ENCODE peak calls at places on chromosomes 5 and 9, in nine cellular contexts. One of them, this sample, is unnamed.

GRCh38 chr9:21070171-21070571 is 7.6 kb downstream of the IFNB1 start:
- DNase-seq in cardiac fibroblast: peak
- DNase-seq in stimulated activated CD8-positive, alpha-beta memory T cell treated with anti-CD3 and anti-CD28 coated beads, Interleukin-15, amount 100 ng/mL, for 1 hour: no peak
- DNase-seq in stimulated activated CD4-positive, alpha-beta T cell treated with anti-CD3 and anti-CD28 coated beads, Interleukin-15, amount 100 ng/mL, for 24 hours: no peak
- DNase-seq in iris pigment epithelial cell: peak
- DNase-seq in choroid plexus epithelial cell: peak
- DNase-seq in KBM-7: peak
- DNase-seq in RWPE1: peak
- DNase-seq in heart left ventricle: peak
- DNase-seq in this sample: peak

GRCh38 chr9:17942498-17942897 is 363.6 kb downstream of the SH3GL2 start:
- DNase-seq in cardiac fibroblast: no peak
- DNase-seq in stimulated activated CD8-positive, alpha-beta memory T cell treated with anti-CD3 and anti-CD28 coated beads, Interleukin-15, amount 100 ng/mL, for 1 hour: no peak
- DNase-seq in stimulated activated CD4-positive, alpha-beta T cell treated with anti-CD3 and anti-CD28 coated beads, Interleukin-15, amount 100 ng/mL, for 24 hours: no peak
- DNase-seq in iris pigment epithelial cell: no peak
- DNase-seq in choroid plexus epithelial cell: no peak
- DNase-seq in KBM-7: no peak
- DNase-seq in RWPE1: no peak
- DNase-seq in heart left ventricle: no peak
- DNase-seq in this sample: no peak

GRCh38 chr5:160342413-160342941 is 27.9 kb downstream of the C1QTNF2 start:
- DNase-seq in cardiac fibroblast: peak
- DNase-seq in stimulated activated CD8-positive, alpha-beta memory T cell treated with anti-CD3 and anti-CD28 coated beads, Interleukin-15, amount 100 ng/mL, for 1 hour: no peak
- DNase-seq in stimulated activated CD4-positive, alpha-beta T cell treated with anti-CD3 and anti-CD28 coated beads, Interleukin-15, amount 100 ng/mL, for 24 hours: no peak
- DNase-seq in iris pigment epithelial cell: peak
- DNase-seq in choroid plexus epithelial cell: peak
- DNase-seq in KBM-7: no peak
- DNase-seq in RWPE1: peak
- DNase-seq in heart left ventricle: no peak
- DNase-seq in this sample: peak

GRCh38 chr9:135347461-135347860 is 132.1 kb upstream of the PPP1R26 start:
- DNase-seq in cardiac fibroblast: no peak
- DNase-seq in stimulated activated CD8-positive, alpha-beta memory T cell treated with anti-CD3 and anti-CD28 coated beads, Interleukin-15, amount 100 ng/mL, for 1 hour: no peak
- DNase-seq in stimulated activated CD4-positive, alpha-beta T cell treated with anti-CD3 and anti-CD28 coated beads, Interleukin-15, amount 100 ng/mL, for 24 hours: no peak
- DNase-seq in iris pigment epithelial cell: no peak
- DNase-seq in choroid plexus epithelial cell: no peak
- DNase-seq in KBM-7: no peak
- DNase-seq in RWPE1: no peak
- DNase-seq in heart left ventricle: no peak
- DNase-seq in this sample: no peak

GRCh38 chr5:95771109-95771708 is 40.1 kb downstream of the RHOBTB3 start:
- DNase-seq in cardiac fibroblast: peak
- DNase-seq in stimulated activated CD8-positive, alpha-beta memory T cell treated with anti-CD3 and anti-CD28 coated beads, Interleukin-15, amount 100 ng/mL, for 1 hour: no peak
- DNase-seq in stimulated activated CD4-positive, alpha-beta T cell treated with anti-CD3 and anti-CD28 coated beads, Interleukin-15, amount 100 ng/mL, for 24 hours: no peak
- DNase-seq in iris pigment epithelial cell: peak
- DNase-seq in choroid plexus epithelial cell: peak
- DNase-seq in KBM-7: no peak
- DNase-seq in RWPE1: peak
- DNase-seq in heart left ventricle: peak
- DNase-seq in this sample: peak

GRCh38 chr9:123943671-123944070 is 13.7 kb upstream of the DENND1A start:
- DNase-seq in cardiac fibroblast: no peak
- DNase-seq in stimulated activated CD8-positive, alpha-beta memory T cell treated with anti-CD3 and anti-CD28 coated beads, Interleukin-15, amount 100 ng/mL, for 1 hour: no peak
- DNase-seq in stimulated activated CD4-positive, alpha-beta T cell treated with anti-CD3 and anti-CD28 coated beads, Interleukin-15, amount 100 ng/mL, for 24 hours: no peak
- DNase-seq in iris pigment epithelial cell: no peak
- DNase-seq in choroid plexus epithelial cell: no peak
- DNase-seq in KBM-7: no peak
- DNase-seq in RWPE1: no peak
- DNase-seq in heart left ventricle: no peak
- DNase-seq in this sample: no peak

GRCh38 chr5:176407456-176408244 is 8.7 kb downstream of the CLTB start:
- DNase-seq in cardiac fibroblast: peak
- DNase-seq in stimulated activated CD8-positive, alpha-beta memory T cell treated with anti-CD3 and anti-CD28 coated beads, Interleukin-15, amount 100 ng/mL, for 1 hour: no peak
- DNase-seq in stimulated activated CD4-positive, alpha-beta T cell treated with anti-CD3 and anti-CD28 coated beads, Interleukin-15, amount 100 ng/mL, for 24 hours: no peak
- DNase-seq in iris pigment epithelial cell: no peak
- DNase-seq in choroid plexus epithelial cell: no peak
- DNase-seq in KBM-7: no peak
- DNase-seq in RWPE1: no peak
- DNase-seq in heart left ventricle: no peak
- DNase-seq in this sample: no peak

GRCh38 chr5:132289097-132289496 is 5.1 kb upstream of the SLC22A4 start:
- DNase-seq in cardiac fibroblast: peak
- DNase-seq in stimulated activated CD8-positive, alpha-beta memory T cell treated with anti-CD3 and anti-CD28 coated beads, Interleukin-15, amount 100 ng/mL, for 1 hour: no peak
- DNase-seq in stimulated activated CD4-positive, alpha-beta T cell treated with anti-CD3 and anti-CD28 coated beads, Interleukin-15, amount 100 ng/mL, for 24 hours: no peak
- DNase-seq in iris pigment epithelial cell: no peak
- DNase-seq in choroid plexus epithelial cell: no peak
- DNase-seq in KBM-7: no peak
- DNase-seq in RWPE1: no peak
- DNase-seq in heart left ventricle: no peak
- DNase-seq in this sample: peak

GRCh38 chr5:101047181-101047580 is 144.1 kb upstream of the ST8SIA4 start:
- DNase-seq in cardiac fibroblast: no peak
- DNase-seq in stimulated activated CD8-positive, alpha-beta memory T cell treated with anti-CD3 and anti-CD28 coated beads, Interleukin-15, amount 100 ng/mL, for 1 hour: no peak
- DNase-seq in stimulated activated CD4-positive, alpha-beta T cell treated with anti-CD3 and anti-CD28 coated beads, Interleukin-15, amount 100 ng/mL, for 24 hours: peak
- DNase-seq in iris pigment epithelial cell: no peak
- DNase-seq in choroid plexus epithelial cell: no peak
- DNase-seq in KBM-7: no peak
- DNase-seq in RWPE1: no peak
- DNase-seq in heart left ventricle: no peak
- DNase-seq in this sample: no peak

GRCh38 chr9:79026311-79026710 is 545.5 kb upstream of the TLE4 start:
- DNase-seq in cardiac fibroblast: no peak
- DNase-seq in stimulated activated CD8-positive, alpha-beta memory T cell treated with anti-CD3 and anti-CD28 coated beads, Interleukin-15, amount 100 ng/mL, for 1 hour: no peak
- DNase-seq in stimulated activated CD4-positive, alpha-beta T cell treated with anti-CD3 and anti-CD28 coated beads, Interleukin-15, amount 100 ng/mL, for 24 hours: no peak
- DNase-seq in iris pigment epithelial cell: peak
- DNase-seq in choroid plexus epithelial cell: peak
- DNase-seq in KBM-7: peak
- DNase-seq in RWPE1: peak
- DNase-seq in heart left ventricle: no peak
- DNase-seq in this sample: no peak

GRCh38 chr9:6243746-6244145 is 28.1 kb downstream of the IL33 start:
- DNase-seq in cardiac fibroblast: peak
- DNase-seq in stimulated activated CD8-positive, alpha-beta memory T cell treated with anti-CD3 and anti-CD28 coated beads, Interleukin-15, amount 100 ng/mL, for 1 hour: no peak
- DNase-seq in stimulated activated CD4-positive, alpha-beta T cell treated with anti-CD3 and anti-CD28 coated beads, Interleukin-15, amount 100 ng/mL, for 24 hours: peak
- DNase-seq in iris pigment epithelial cell: peak
- DNase-seq in choroid plexus epithelial cell: peak
- DNase-seq in KBM-7: no peak
- DNase-seq in RWPE1: peak
- DNase-seq in heart left ventricle: no peak
- DNase-seq in this sample: no peak

GRCh38 chr5:50715001-50715400 is 48.6 kb downstream of the PARP8 start:
- DNase-seq in cardiac fibroblast: no peak
- DNase-seq in stimulated activated CD8-positive, alpha-beta memory T cell treated with anti-CD3 and anti-CD28 coated beads, Interleukin-15, amount 100 ng/mL, for 1 hour: no peak
- DNase-seq in stimulated activated CD4-positive, alpha-beta T cell treated with anti-CD3 and anti-CD28 coated beads, Interleukin-15, amount 100 ng/mL, for 24 hours: no peak
- DNase-seq in iris pigment epithelial cell: no peak
- DNase-seq in choroid plexus epithelial cell: no peak
- DNase-seq in KBM-7: peak
- DNase-seq in RWPE1: no peak
- DNase-seq in heart left ventricle: no peak
- DNase-seq in this sample: no peak

GRCh38 chr5:133240425-133241091 is 188.7 kb downstream of the HSPA4 start:
- DNase-seq in cardiac fibroblast: peak
- DNase-seq in stimulated activated CD8-positive, alpha-beta memory T cell treated with anti-CD3 and anti-CD28 coated beads, Interleukin-15, amount 100 ng/mL, for 1 hour: no peak
- DNase-seq in stimulated activated CD4-positive, alpha-beta T cell treated with anti-CD3 and anti-CD28 coated beads, Interleukin-15, amount 100 ng/mL, for 24 hours: peak
- DNase-seq in iris pigment epithelial cell: peak
- DNase-seq in choroid plexus epithelial cell: peak
- DNase-seq in KBM-7: peak
- DNase-seq in RWPE1: peak
- DNase-seq in heart left ventricle: peak
- DNase-seq in this sample: no peak

GRCh38 chr9:72476617-72477375 is 44.6 kb upstream of the TMC1 start:
- DNase-seq in cardiac fibroblast: peak
- DNase-seq in stimulated activated CD8-positive, alpha-beta memory T cell treated with anti-CD3 and anti-CD28 coated beads, Interleukin-15, amount 100 ng/mL, for 1 hour: peak
- DNase-seq in stimulated activated CD4-positive, alpha-beta T cell treated with anti-CD3 and anti-CD28 coated beads, Interleukin-15, amount 100 ng/mL, for 24 hours: peak
- DNase-seq in iris pigment epithelial cell: peak
- DNase-seq in choroid plexus epithelial cell: peak
- DNase-seq in KBM-7: no peak
- DNase-seq in RWPE1: peak
- DNase-seq in heart left ventricle: no peak
- DNase-seq in this sample: no peak

This sample was measured in cardiac muscle cell.